ENCODE peak calls at places on chromosomes 16 and 17, in four cellular contexts. One of them, this sample, is unnamed. For H3K4me1, the result is how much of the 10 kb centered on the place peaks cover.

GRCh38 chr16:25040543-25040942 is 25.4 kb upstream of the ARHGAP17 start:
- DNase-seq in SK-N-SH: no peak
- DNase-seq in keratinocyte: no peak
- DNase-seq in fibroblast of lung: no peak
- DNase-seq in this sample: no peak

GRCh38 chr17:82985973-82986372 is 93.4 kb upstream of the METRNL start:
- DNase-seq in fibroblast of lung: peak
- DNase-seq in keratinocyte: no peak
- DNase-seq in SK-N-SH: peak
- DNase-seq in this sample: peak

GRCh38 chr16:75433732-75434413 is 570 bp upstream of the CFDP1 start:
- DNase-seq in fibroblast of lung: peak
- DNase-seq in SK-N-SH: peak
- DNase-seq in keratinocyte: peak
- DNase-seq in this sample: peak

GRCh38 chr17:35866356-35866950 is 2.2 kb downstream of the HEATR9 start:
- DNase-seq in fibroblast of lung: peak
- DNase-seq in keratinocyte: no peak
- DNase-seq in SK-N-SH: no peak
- DNase-seq in this sample: peak

GRCh38 chr16:68272501-68273209 is 8.3 kb downstream of the SLC7A6 start:
- DNase-seq in keratinocyte: no peak
- DNase-seq in SK-N-SH: no peak
- DNase-seq in fibroblast of lung: no peak
- DNase-seq in this sample: no peak

GRCh38 chr17:78840530-78840779 is 159 bp downstream of the USP36 start:
- DNase-seq in SK-N-SH: no peak
- DNase-seq in keratinocyte: no peak
- DNase-seq in fibroblast of lung: no peak
- DNase-seq in this sample: no peak

GRCh38 chr17:32142038-32142856 is at the start of gene RHOT1:
- DNase-seq in fibroblast of lung: peak
- DNase-seq in keratinocyte: peak
- DNase-seq in SK-N-SH: peak
- DNase-seq in this sample: peak

GRCh38 chr16:75477680-75478473 is 13.4 kb upstream of the TMEM170A start:
- DNase-seq in keratinocyte: no peak
- DNase-seq in SK-N-SH: no peak
- DNase-seq in fibroblast of lung: no peak
- DNase-seq in this sample: no peak

GRCh38 chr17:6558932-6559752 is 2.8 kb upstream of the PITPNM3 start:
- DNase-seq in fibroblast of lung: no peak
- DNase-seq in keratinocyte: no peak
- DNase-seq in SK-N-SH: no peak
- DNase-seq in this sample: no peak

GRCh38 chr17:245020-245419 is 63.6 kb upstream of the DOC2B start:
- DNase-seq in fibroblast of lung: no peak
- DNase-seq in SK-N-SH: no peak
- DNase-seq in keratinocyte: no peak
- DNase-seq in this sample: no peak

GRCh38 chr17:73191443-73192218 is 1.2 kb upstream of the COG1 start:
- DNase-seq in SK-N-SH: peak
- DNase-seq in fibroblast of lung: peak
- DNase-seq in keratinocyte: no peak
- DNase-seq in this sample: peak

GRCh38 chr17:31294231-31294630 is 2.8 kb downstream of the OMG start:
- DNase-seq in SK-N-SH: no peak
- DNase-seq in keratinocyte: no peak
- DNase-seq in fibroblast of lung: no peak
- DNase-seq in this sample: no peak

GRCh38 chr16:48913384-48913783 is 303.4 kb upstream of the N4BP1 start:
- DNase-seq in keratinocyte: no peak
- DNase-seq in SK-N-SH: no peak
- DNase-seq in fibroblast of lung: no peak
- DNase-seq in this sample: no peak

GRCh38 chr16:8519179-8519578 is 71.1 kb downstream of the TMEM114 start:
- DNase-seq in SK-N-SH: no peak
- DNase-seq in fibroblast of lung: no peak
- DNase-seq in keratinocyte: no peak
- DNase-seq in this sample: no peak

DNA sequence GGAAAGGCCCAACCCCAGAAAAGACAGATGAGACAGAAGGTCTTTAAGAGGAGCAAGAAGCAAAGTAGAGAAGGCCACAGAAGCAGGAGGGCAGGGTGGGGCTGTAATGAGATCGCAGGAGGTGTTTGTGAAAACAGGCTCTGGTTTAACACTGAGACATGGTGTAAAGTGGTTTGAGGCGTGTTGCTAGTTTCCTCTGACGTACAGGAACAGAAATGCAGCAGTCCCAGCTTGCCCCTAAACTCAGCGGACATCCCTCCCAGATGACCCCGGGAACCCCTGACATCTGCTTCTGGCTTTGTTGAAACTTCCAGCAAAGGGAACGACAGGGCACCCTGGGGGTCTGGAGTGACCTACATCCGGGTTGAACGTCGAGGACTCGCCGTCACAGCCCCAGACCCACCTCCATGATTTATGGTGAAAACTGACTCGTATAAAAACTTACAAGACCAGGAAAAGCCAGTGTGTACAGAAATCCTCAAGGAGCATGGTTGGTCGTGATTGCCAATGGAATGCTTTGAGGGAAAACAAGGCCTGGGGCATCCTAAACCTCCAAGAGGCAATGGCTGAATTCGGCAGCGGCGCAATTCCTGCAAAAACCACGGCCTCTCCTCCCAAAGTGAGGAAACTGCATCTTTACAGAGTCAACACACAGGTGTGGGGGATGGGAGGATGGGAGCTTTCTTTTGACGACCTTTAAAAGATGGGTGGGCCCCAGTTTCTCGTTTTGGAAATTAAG is 25.8 kb downstream of the LITAF start:
- DNase-seq in SK-N-SH: peak
- DNase-seq in keratinocyte: no peak
- DNase-seq in fibroblast of lung: no peak
- DNase-seq in this sample: peak
- H3K9ac ChIP-seq in SK-N-SH: no peak
- H3K9ac ChIP-seq in keratinocyte: peak
- H3K9ac ChIP-seq in fibroblast of lung: peak
- H3K9ac ChIP-seq in this sample: no peak

DNA sequence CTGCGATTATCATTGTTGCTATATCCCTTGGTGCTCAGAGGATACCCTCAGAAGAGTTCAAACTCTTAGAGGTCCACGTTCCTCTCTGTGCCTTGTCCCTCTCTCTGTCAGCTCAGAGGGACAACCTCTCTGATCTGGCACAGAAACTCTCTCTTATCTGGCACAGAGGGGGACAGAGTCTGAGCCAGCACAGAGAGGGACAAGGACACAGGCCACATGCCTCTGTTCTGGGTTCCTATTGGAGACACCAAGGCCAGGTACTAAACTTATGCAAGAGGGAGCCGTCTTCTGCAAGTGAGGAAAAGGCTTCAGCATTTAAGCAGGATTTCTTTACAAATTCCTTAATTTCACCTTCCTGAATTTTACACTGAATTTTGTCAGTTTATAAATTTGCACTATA is 565.2 kb downstream of the TOX3 start:
- DNase-seq in keratinocyte: no peak
- DNase-seq in fibroblast of lung: no peak
- DNase-seq in SK-N-SH: no peak
- DNase-seq in this sample: no peak
- H3K4me1 ChIP-seq in keratinocyte: under half
- H3K4me1 ChIP-seq in fibroblast of lung: under half
- H3K4me1 ChIP-seq in SK-N-SH: under half
- H3K4me1 ChIP-seq in this sample: under half

DNA sequence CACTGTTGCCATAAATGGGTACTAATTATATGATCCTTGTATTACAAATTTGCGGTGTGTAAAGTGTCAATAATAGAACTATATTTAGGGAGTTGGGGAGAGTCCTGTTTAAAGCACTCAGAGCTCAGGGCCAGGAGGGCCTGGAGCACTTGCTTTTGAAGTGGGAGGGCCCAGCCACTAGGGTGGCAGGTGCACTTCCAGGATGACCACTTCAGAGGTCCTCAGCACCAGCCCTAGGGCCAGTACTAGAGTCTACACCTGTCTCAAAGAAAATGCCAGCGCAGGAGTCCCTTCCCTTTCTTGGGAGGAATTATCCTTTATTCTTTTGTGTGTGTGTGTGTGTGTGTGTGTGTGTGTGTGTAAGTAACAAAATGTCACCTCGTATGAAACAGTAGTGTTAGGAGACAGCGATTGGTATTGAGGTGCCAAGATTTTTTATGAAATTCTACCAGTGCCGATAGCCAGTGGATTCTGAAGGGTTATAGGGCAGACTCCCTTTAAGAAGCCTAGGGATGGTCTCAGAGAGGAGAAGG is 31.9 kb downstream of the MYO18A start:
- DNase-seq in keratinocyte: no peak
- DNase-seq in fibroblast of lung: no peak
- DNase-seq in SK-N-SH: no peak
- DNase-seq in this sample: no peak
- H3K4me3 ChIP-seq in keratinocyte: peak
- H3K4me3 ChIP-seq in fibroblast of lung: peak
- H3K4me3 ChIP-seq in SK-N-SH: peak
- H3K4me3 ChIP-seq in this sample: peak

GRCh38 chr17:4270746-4271145 is 7.0 kb upstream of the ANKFY1 start:
- DNase-seq in SK-N-SH: no peak
- DNase-seq in fibroblast of lung: no peak
- DNase-seq in keratinocyte: no peak
- DNase-seq in this sample: no peak
- H3K9ac ChIP-seq in SK-N-SH: no peak
- H3K9ac ChIP-seq in fibroblast of lung: no peak
- H3K9ac ChIP-seq in keratinocyte: no peak
- H3K9ac ChIP-seq in this sample: no peak

GRCh38 chr16:56450901-56451752 is at the start of the genes NUDT21 and OGFOD1:
- DNase-seq in SK-N-SH: peak
- DNase-seq in fibroblast of lung: peak
- DNase-seq in keratinocyte: peak
- DNase-seq in this sample: peak
- H3K4me1 ChIP-seq in SK-N-SH: under half
- H3K4me1 ChIP-seq in fibroblast of lung: under half
- H3K4me1 ChIP-seq in keratinocyte: under half
- H3K4me1 ChIP-seq in this sample: under half

GRCh38 chr17:39197380-39198185 is at the start of gene CACNB1:
- DNase-seq in fibroblast of lung: peak
- DNase-seq in SK-N-SH: peak
- DNase-seq in keratinocyte: no peak
- DNase-seq in this sample: peak

GRCh38 chr17:39196820-39197331 is 593 bp downstream of the CACNB1 start:
- DNase-seq in SK-N-SH: peak
- DNase-seq in fibroblast of lung: no peak
- DNase-seq in keratinocyte: no peak
- DNase-seq in this sample: peak

GRCh38 chr17:39196191-39196819 is 1.2 kb downstream of the CACNB1 start:
- DNase-seq in keratinocyte: no peak
- DNase-seq in fibroblast of lung: no peak
- DNase-seq in SK-N-SH: no peak
- DNase-seq in this sample: peak

GRCh38 chr17:39199673-39199985 is 454 bp upstream of the RPL19 start:
- DNase-seq in fibroblast of lung: no peak
- DNase-seq in keratinocyte: no peak
- DNase-seq in SK-N-SH: no peak
- DNase-seq in this sample: no peak

DNA sequence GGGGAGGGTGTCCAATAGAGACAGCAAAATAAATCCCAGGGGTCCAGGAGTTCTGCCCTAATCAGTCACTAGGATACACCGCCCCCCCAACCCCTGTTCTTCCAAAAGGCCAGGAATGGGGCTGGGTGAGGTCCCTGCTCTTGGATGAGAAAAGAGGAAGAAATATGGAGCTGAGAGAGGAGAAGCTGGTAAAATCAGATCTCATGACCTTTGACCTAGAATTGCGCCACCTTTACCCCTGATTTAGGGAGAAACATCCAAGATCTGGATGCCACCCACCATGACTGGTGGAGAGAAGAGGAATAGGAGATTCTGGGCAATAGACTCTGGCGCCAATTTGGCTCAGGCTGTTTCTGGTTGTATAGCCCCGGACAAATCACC is 707 bp upstream of the CACNB1 start:
- DNase-seq in fibroblast of lung: no peak
- DNase-seq in SK-N-SH: no peak
- DNase-seq in keratinocyte: no peak
- DNase-seq in this sample: peak
- H3K4me3 ChIP-seq in fibroblast of lung: no peak
- H3K4me3 ChIP-seq in SK-N-SH: peak
- H3K4me3 ChIP-seq in keratinocyte: no peak
- H3K4me3 ChIP-seq in this sample: peak

DNA sequence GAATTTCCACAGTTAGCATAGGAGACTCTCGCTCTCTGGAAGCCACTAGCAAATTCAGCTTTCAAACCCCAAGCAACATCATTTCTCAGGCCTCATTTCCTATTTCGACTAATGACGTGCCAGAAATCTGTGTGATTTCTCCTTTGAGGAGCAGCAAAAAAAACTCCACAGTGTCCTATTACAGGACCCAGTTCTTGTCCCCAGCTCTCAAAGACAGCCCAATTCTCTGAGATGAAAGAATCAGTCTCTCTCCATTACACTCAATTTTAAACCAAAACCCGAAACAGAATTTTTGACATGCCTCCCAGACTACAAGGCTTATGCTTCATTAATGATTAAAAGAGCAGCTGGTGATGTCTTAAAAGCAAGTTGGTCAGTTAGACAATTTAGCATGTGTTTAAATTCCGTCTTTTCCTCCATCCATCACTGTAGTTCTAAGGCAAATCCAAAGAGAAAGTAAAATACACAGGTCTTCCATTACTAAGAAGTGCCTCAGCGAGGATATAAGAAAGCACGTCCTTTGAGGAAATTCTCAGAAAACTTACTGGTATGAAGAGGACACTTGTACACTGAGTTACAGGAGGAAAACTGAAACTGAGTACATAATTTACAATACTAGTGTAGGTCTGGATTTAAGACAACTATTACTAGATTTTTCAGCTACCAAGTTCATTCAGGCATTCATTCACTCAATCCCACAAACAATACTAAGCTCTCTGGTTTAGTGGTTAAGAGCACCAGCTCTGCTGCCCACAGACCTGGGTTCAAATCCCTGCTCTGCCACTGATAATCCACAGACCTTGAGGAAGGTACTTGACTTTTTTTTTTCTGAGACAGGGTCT is 12.5 kb downstream of the TOM1L2 start:
- DNase-seq in fibroblast of lung: peak
- DNase-seq in SK-N-SH: no peak
- DNase-seq in keratinocyte: no peak
- DNase-seq in this sample: peak
- H3K9ac ChIP-seq in fibroblast of lung: peak
- H3K9ac ChIP-seq in SK-N-SH: peak
- H3K9ac ChIP-seq in keratinocyte: peak
- H3K9ac ChIP-seq in this sample: peak

DNA sequence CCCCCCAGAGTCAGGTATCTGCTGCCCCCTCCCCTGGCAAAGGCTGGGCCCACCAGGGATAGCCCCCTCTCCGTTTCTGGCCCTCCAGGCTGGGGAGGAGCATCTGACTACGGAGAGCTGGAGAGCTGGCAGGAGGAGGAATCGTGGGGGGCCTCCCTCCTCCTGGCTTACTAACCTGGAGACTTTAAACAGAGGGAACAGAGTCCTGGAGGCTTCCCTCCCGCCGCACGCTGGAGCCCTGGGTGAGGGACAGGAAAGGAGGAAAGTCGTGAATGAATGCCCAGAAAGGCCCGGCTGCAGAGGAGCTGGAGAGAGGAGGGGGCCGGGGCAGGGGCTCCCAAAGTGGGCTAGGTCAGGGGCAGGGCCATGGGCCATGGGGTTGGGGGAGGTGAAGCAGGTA is 9.9 kb downstream of the SRCIN1 start:
- DNase-seq in SK-N-SH: no peak
- DNase-seq in keratinocyte: no peak
- DNase-seq in fibroblast of lung: no peak
- DNase-seq in this sample: no peak
- H3K4me1 ChIP-seq in SK-N-SH: under half
- H3K4me1 ChIP-seq in keratinocyte: under half
- H3K4me1 ChIP-seq in fibroblast of lung: under half
- H3K4me1 ChIP-seq in this sample: under half